ENCODE peak calls at places on chromosomes 5 and 9, in six cellular contexts. X, Y, T, N, E and P are unnamed samples.

GRCh38 chr9:33228606-33229005 is 11.4 kb upstream of the SPINK4 start:
- DNase-seq in X (no peak), Y (no peak), T (no peak), N (no peak), E (no peak), P (no peak)

GRCh38 chr5:97004423-97005060 is 68.7 kb downstream of the LNPEP start:
- DNase-seq in X (no peak), Y (no peak), T (no peak), N (no peak), E (no peak), P (no peak)

GRCh38 chr5:76084496-76085285 is 1.5 kb downstream of the SV2C start:
- DNase-seq in X (no peak), Y (no peak), T (no peak), N (no peak), E (peak; percentile 92), P (no peak)

GRCh38 chr9:113221800-113222481 is 597 bp downstream of the SLC31A1 start:
- DNase-seq in X (peak; percentile 48), Y (peak; percentile 15), T (no peak), N (no peak), E (peak; percentile 22), P (no peak)

GRCh38 chr9:30505311-30505710 is 1879.1 kb upstream of the ACO1 start:
- DNase-seq in X (no peak), Y (no peak), T (no peak), N (no peak), E (no peak), P (no peak)

GRCh38 chr9:136086213-136086881 is 8.7 kb downstream of the NACC2 start:
- DNase-seq in X (no peak), Y (no peak), T (no peak), N (no peak), E (peak; percentile 77), P (no peak)

GRCh38 chr9:135463140-135463539 is 16.4 kb upstream of the PPP1R26 start:
- DNase-seq in X (peak; percentile 59), Y (no peak), T (peak; percentile 89), N (no peak), E (no peak), P (no peak)

GRCh38 chr9:107486674-107487520 is 2.7 kb downstream of the KLF4 start:
- DNase-seq in X (no peak), Y (no peak), T (no peak), N (no peak), E (no peak), P (no peak)

GRCh38 chr5:1030801-1031271 is 22.2 kb downstream of the NKD2 start:
- DNase-seq in X (no peak), Y (no peak), T (no peak), N (no peak), E (peak; percentile 28), P (no peak)

GRCh38 chr9:124320062-124320973 is 62.6 kb downstream of the NEK6 start:
- DNase-seq in X (peak; percentile 81), Y (peak; percentile 47), T (peak; percentile 28), N (peak; percentile 47), E (peak; percentile 92), P (peak; percentile 91)

GRCh38 chr5:122458278-122458872 is 146.3 kb downstream of the SNCAIP start:
- DNase-seq in X (peak; percentile 21), Y (peak; percentile 6), T (peak; percentile 21), N (no peak), E (peak; percentile 25), P (peak; percentile 54)

GRCh38 chr9:97564291-97565175 is 63.1 kb downstream of the TMOD1 start:
- DNase-seq in X (no peak), Y (no peak), T (no peak), N (no peak), E (peak; percentile 83), P (no peak)

GRCh38 chr9:86684148-86684547 is 263.2 kb downstream of the GAS1 start:
- DNase-seq in X (no peak), Y (no peak), T (no peak), N (no peak), E (no peak), P (no peak)

GRCh38 chr5:157312492-157312891 is 46.6 kb downstream of the CYFIP2 start:
- DNase-seq in X (peak; percentile 60), Y (peak; percentile 62), T (peak; percentile 67), N (no peak), E (peak; percentile 82), P (peak; percentile 71)

GRCh38 chr5:98769256-98770157 is 4.0 kb upstream of the RGMB start:
- DNase-seq in X (no peak), Y (no peak), T (no peak), N (no peak), E (peak; percentile 61), P (no peak)

GRCh38 chr5:15620501-15620900 is 120.5 kb downstream of the FBXL7 start:
- DNase-seq in X (no peak), Y (no peak), T (no peak), N (no peak), E (no peak), P (no peak)

GRCh38 chr9:26054600-26055516 is 376.6 kb upstream of the TUSC1 start:
- DNase-seq in X (no peak), Y (no peak), T (no peak), N (no peak), E (no peak), P (no peak)

GRCh38 chr9:98970532-98971041 is 26.9 kb downstream of the COL15A1 start:
- DNase-seq in X (no peak), Y (no peak), T (no peak), N (no peak), E (no peak), P (no peak)

GRCh38 chr5:2732850-2733249 is 18.6 kb downstream of the IRX2 start:
- DNase-seq in X (no peak), Y (no peak), T (no peak), N (no peak), E (no peak), P (no peak)

GRCh38 chr9:27094640-27095039 is 14.4 kb upstream of the TEK start:
- DNase-seq in X (no peak), Y (no peak), T (no peak), N (no peak), E (no peak), P (no peak)

GRCh38 chr5:135067587-135067986 is 33.6 kb upstream of the PITX1 start:
- DNase-seq in X (no peak), Y (no peak), T (no peak), N (no peak), E (no peak), P (no peak)

GRCh38 chr5:176547811-176548210 is 1.3 kb upstream of the CDHR2 start:
- DNase-seq in X (no peak), Y (peak; percentile 78), T (no peak), N (no peak), E (no peak), P (no peak)

GRCh38 chr5:56207537-56207936 is 25.6 kb downstream of the ANKRD55 start:
- DNase-seq in X (no peak), Y (no peak), T (no peak), N (no peak), E (no peak), P (no peak)

GRCh38 chr5:128197911-128198522 is 114.5 kb downstream of the SLC12A2 start:
- DNase-seq in X (no peak), Y (no peak), T (no peak), N (no peak), E (no peak), P (no peak)

GRCh38 chr5:134140530-134141201 is 26.2 kb downstream of the TCF7 start:
- DNase-seq in X (peak; percentile 81), Y (peak; percentile 78), T (peak; percentile 45), N (peak; percentile 57), E (peak; percentile 80), P (peak; percentile 87)

GRCh38 chr5:2018390-2018724 is 135.6 kb upstream of the IRX4 start:
- DNase-seq in X (no peak), Y (no peak), T (no peak), N (no peak), E (no peak), P (no peak)

GRCh38 chr9:126379661-126380365 is 53.2 kb downstream of the MVB12B start:
- DNase-seq in X (no peak), Y (no peak), T (no peak), N (no peak), E (no peak), P (no peak)

GRCh38 chr9:134882204-134882785 is 1.7 kb downstream of the FCN2 start:
- DNase-seq in X (no peak), Y (no peak), T (no peak), N (no peak), E (no peak), P (no peak)

DNA sequence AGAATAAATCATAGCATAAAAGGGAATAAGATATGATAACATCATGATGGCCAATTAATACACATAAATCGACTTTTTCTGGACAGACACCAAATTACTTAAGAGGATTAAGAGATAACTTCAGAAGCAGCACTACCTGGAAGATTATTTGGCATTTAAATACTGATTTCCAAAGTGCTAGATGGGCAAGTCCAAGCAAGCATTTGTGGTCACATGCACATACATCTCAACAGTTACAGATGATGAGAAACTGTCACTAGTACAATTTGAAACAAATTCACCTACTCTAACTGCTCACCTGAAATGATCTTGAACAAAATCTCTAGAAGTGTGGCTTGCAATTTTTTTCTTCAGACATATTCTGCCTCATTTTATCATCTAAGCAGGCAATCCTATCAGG is 26.8 kb upstream of the RASGEF1C start:
- DNase-seq in X (no peak), Y (no peak), T (no peak), N (no peak), E (no peak), P (no peak)
- TF ChIP-seq JUND in X (no peak), Y (no peak), T (no peak), N (no peak), E (no peak), P (no peak)

GRCh38 chr9:79408617-79409016 is 163.1 kb upstream of the TLE4 start:
- DNase-seq in X (no peak), Y (no peak), T (no peak), N (no peak), E (no peak), P (no peak)
- TF ChIP-seq JUND in X (no peak), Y (no peak), T (no peak), N (no peak), E (no peak), P (no peak)

DNA sequence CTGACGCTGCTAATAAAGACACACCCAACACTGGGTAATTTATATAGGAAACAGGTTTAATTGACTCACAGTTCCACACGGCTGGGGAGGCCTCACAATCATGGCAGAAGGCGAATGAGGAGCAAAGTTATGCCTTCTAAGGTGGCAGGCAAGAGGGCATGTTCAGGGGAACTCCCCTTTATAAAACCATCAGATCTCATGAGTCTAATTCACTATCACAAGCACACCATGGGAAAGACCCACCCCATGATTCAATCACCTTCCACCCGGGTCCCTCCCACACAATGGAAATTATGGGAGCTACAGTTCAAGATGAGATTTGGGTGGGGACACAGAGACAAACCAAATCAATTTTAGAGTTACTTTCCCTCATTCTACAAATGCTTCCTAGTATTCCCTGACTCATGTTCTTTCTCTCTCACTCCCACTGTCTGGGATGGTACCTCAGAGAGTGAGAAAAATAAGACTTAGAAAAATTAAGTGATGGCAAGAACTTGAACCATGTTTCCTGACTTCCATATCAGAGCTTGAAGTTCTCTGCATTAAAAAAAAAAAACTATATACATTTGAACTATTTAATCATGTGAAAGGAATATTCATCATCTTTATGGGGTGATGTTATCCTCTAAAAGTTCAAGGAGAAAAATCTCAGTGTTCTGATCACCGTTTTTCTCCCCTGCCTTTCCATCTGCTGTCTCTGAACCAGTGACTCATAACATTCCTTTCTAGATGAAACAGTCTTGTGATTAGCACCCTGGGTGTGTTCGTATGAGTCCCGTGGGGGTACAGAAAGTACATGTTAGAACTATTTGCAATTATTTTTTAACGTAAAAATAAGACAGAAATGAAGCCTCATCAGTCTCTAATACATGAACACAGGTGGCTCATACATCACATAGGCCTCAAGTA is 282.9 kb downstream of the SLF1 start:
- DNase-seq in X (no peak), Y (no peak), T (no peak), N (no peak), E (no peak), P (no peak)
- TF ChIP-seq JUND in X (no peak), Y (no peak), T (peak; percentile 40), N (no peak), E (no peak), P (no peak)

GRCh38 chr9:2163231-2163885 is 148.2 kb downstream of the SMARCA2 start:
- DNase-seq in X (no peak), Y (no peak), T (no peak), N (no peak), E (no peak), P (no peak)
- TF ChIP-seq JUND in X (no peak), Y (no peak), T (no peak), N (no peak), E (no peak), P (no peak)